ENCODE peak calls at places on chromosomes 6 and 20, in four cellular contexts. J is Peyer's patch, C is Panc1, D is OCI-LY7. T is an unnamed sample.

GRCh38 chr6:76886900-76887299 is 576.4 kb downstream of the HTR1B start:
- DNase-seq in J (no peak), C (no peak), D (no peak), T (no peak)

GRCh38 chr6:80742481-80742880 is 636.0 kb downstream of the BCKDHB start:
- DNase-seq in J (no peak), C (no peak), D (peak), T (no peak)

GRCh38 chr6:154462425-154462824 is 48.1 kb downstream of the CNKSR3 start:
- DNase-seq in J (no peak), C (no peak), D (no peak), T (no peak)

GRCh38 chr20:16212790-16213189 is 360.5 kb downstream of the KIF16B start:
- DNase-seq in J (no peak), C (no peak), D (no peak), T (no peak)

GRCh38 chr6:155228549-155229166 is 35.2 kb upstream of the CLDN20 start:
- DNase-seq in J (no peak), C (no peak), D (no peak), T (no peak)

GRCh38 chr20:59222239-59222981 is 58.8 kb downstream of the ZNF831 start:
- DNase-seq in J (peak), C (no peak), D (peak), T (peak)

GRCh38 chr20:57794600-57795346 is 85.0 kb upstream of the PMEPA1 start:
- DNase-seq in J (no peak), C (no peak), D (no peak), T (no peak)

GRCh38 chr6:113855500-113856010 is 1.6 kb upstream of the MARCKS start:
- DNase-seq in J (peak), C (no peak), D (no peak), T (no peak)

GRCh38 chr6:5606546-5606945 is 345.2 kb downstream of the FARS2 start:
- DNase-seq in J (no peak), C (no peak), D (no peak), T (no peak)

GRCh38 chr6:83055366-83055964 is 10.2 kb downstream of the UBE3D start:
- DNase-seq in J (no peak), C (no peak), D (peak), T (peak)

GRCh38 chr6:98124176-98124575 is 710.2 kb upstream of the POU3F2 start:
- DNase-seq in J (no peak), C (no peak), D (no peak), T (no peak)

GRCh38 chr6:77456531-77457248 is 6.6 kb downstream of the HTR1B start:
- DNase-seq in J (no peak), C (no peak), D (no peak), T (no peak)

GRCh38 chr20:15654208-15654649 is 919.0 kb downstream of the KIF16B start:
- DNase-seq in J (no peak), C (no peak), D (peak), T (no peak)

GRCh38 chr6:159487636-159488035 is 205.4 kb downstream of the SOD2 start:
- DNase-seq in J (no peak), C (no peak), D (no peak), T (no peak)

GRCh38 chr6:47109281-47109680 is 67.1 kb upstream of the ADGRF1 start:
- DNase-seq in J (no peak), C (no peak), D (no peak), T (no peak)

GRCh38 chr6:153123801-153124200 is 7.3 kb downstream of the RGS17 start:
- DNase-seq in J (no peak), C (no peak), D (no peak), T (no peak)

GRCh38 chr6:7282097-7282906 is 30.7 kb downstream of the SSR1 start:
- DNase-seq in J (no peak), C (no peak), D (no peak), T (peak)
- H3K27ac ChIP-seq in J (no peak), C (no peak), D (no peak), T (no peak)

GRCh38 chr6:166436195-166437139 is 53.7 kb upstream of the MPC1 start:
- DNase-seq in J (no peak), C (no peak), D (no peak), T (no peak)
- H3K27ac ChIP-seq in J (no peak), C (no peak), D (no peak), T (no peak)

GRCh38 chr6:168078199-168078942 is 641 bp downstream of the FRMD1 start:
- DNase-seq in J (no peak), C (no peak), D (no peak), T (no peak)

GRCh38 chr6:168075787-168076202 is 3.2 kb downstream of the FRMD1 start:
- DNase-seq in J (no peak), C (no peak), D (no peak), T (no peak)

GRCh38 chr6:168081858-168082546 is 3.0 kb upstream of the FRMD1 start:
- DNase-seq in J (no peak), C (no peak), D (no peak), T (no peak)

GRCh38 chr6:168080397-168081077 is 1.5 kb upstream of the FRMD1 start:
- DNase-seq in J (no peak), C (no peak), D (no peak), T (no peak)

GRCh38 chr6:168078943-168079405 is at the start of gene FRMD1:
- DNase-seq in J (peak), C (no peak), D (no peak), T (no peak)
- H3K27ac ChIP-seq in J (peak), C (no peak), D (no peak), T (no peak)

GRCh38 chr6:28906674-28907073 is 17.1 kb downstream of the TRIM27 start:
- DNase-seq in J (no peak), C (no peak), D (no peak), T (no peak)
- H3K27ac ChIP-seq in J (no peak), C (no peak), D (no peak), T (no peak)

GRCh38 chr20:41618807-41619294 is 674 bp upstream of the CHD6 start:
- DNase-seq in J (no peak), C (no peak), D (no peak), T (no peak)

GRCh38 chr20:41617931-41618806 is at the start of gene CHD6:
- DNase-seq in J (peak), C (peak), D (peak), T (peak)

GRCh38 chr20:41616228-41616627 is 1.9 kb downstream of the CHD6 start:
- DNase-seq in J (no peak), C (no peak), D (no peak), T (no peak)

GRCh38 chr20:41615671-41616070 is 2.5 kb downstream of the CHD6 start:
- DNase-seq in J (no peak), C (no peak), D (no peak), T (no peak)

GRCh38 chr20:41617059-41617921 is 887 bp downstream of the CHD6 start:
- DNase-seq in J (peak), C (no peak), D (peak), T (peak)
- H3K27ac ChIP-seq in J (peak), C (peak), D (no peak), T (peak)

GRCh38 chr6:35603326-35604202 is 85.2 kb downstream of the FKBP5 start:
- DNase-seq in J (no peak), C (no peak), D (no peak), T (no peak)
- H3K27ac ChIP-seq in J (peak), C (no peak), D (no peak), T (peak)